ENCODE peak calls at places on chromosome 16, in five cellular contexts. Z, S, A, M and H are unnamed samples.

GRCh38 chr16:4900036-4900435 is 36.9 kb downstream of the PPL start:
- DNase-seq in Z (no peak), S (no peak), A (no peak), M (no peak), H (no peak)

GRCh38 chr16:56724191-56724590 is 5.7 kb upstream of the NUP93 start:
- DNase-seq in Z (no peak), S (no peak), A (no peak), M (no peak), H (no peak)

GRCh38 chr16:65070831-65071230 is 51.0 kb downstream of the CDH11 start:
- DNase-seq in Z (peak), S (peak), A (no peak), M (peak), H (no peak)

GRCh38 chr16:31505483-31505882 is 2.7 kb downstream of the RUSF1 start:
- DNase-seq in Z (no peak), S (no peak), A (no peak), M (no peak), H (no peak)

GRCh38 chr16:81266680-81267095 is 28.2 kb downstream of the BCO1 start:
- DNase-seq in Z (no peak), S (no peak), A (no peak), M (peak), H (no peak)

GRCh38 chr16:85296859-85297698 is 184.8 kb upstream of the CIBAR2 start:
- DNase-seq in Z (peak), S (peak), A (no peak), M (peak), H (peak)

GRCh38 chr16:87216148-87216823 is 100.9 kb downstream of the C16orf95 start:
- DNase-seq in Z (no peak), S (no peak), A (no peak), M (no peak), H (no peak)

GRCh38 chr16:2597560-2597902 is 59.7 kb downstream of the PDPK1 start:
- DNase-seq in Z (no peak), S (no peak), A (no peak), M (no peak), H (no peak)

GRCh38 chr16:70582280-70582978 is 58.8 kb downstream of the SF3B3 start:
- DNase-seq in Z (no peak), S (no peak), A (no peak), M (no peak), H (no peak)

GRCh38 chr16:89373355-89374110 is 116.8 kb downstream of the ANKRD11 start:
- DNase-seq in Z (no peak), S (no peak), A (no peak), M (no peak), H (no peak)

GRCh38 chr16:31215287-31216115 is 1.4 kb downstream of the PYDC1 start:
- DNase-seq in Z (no peak), S (peak), A (peak), M (peak), H (peak)

GRCh38 chr16:85360323-85361277 is 248.3 kb upstream of the CIBAR2 start:
- DNase-seq in Z (no peak), S (no peak), A (peak), M (peak), H (no peak)

GRCh38 chr16:16879567-16880251 is 500.8 kb downstream of the NPIPA7 start:
- DNase-seq in Z (no peak), S (no peak), A (no peak), M (no peak), H (no peak)

GRCh38 chr16:14486520-14487303 is 143.3 kb downstream of the PARN start:
- DNase-seq in Z (peak), S (peak), A (peak), M (peak), H (peak)

GRCh38 chr16:47847220-47847970 is 308.4 kb downstream of the ABCC12 start:
- DNase-seq in Z (no peak), S (no peak), A (no peak), M (peak), H (no peak)

GRCh38 chr16:86968866-86969265 is 348.3 kb downstream of the C16orf95 start:
- DNase-seq in Z (no peak), S (no peak), A (no peak), M (no peak), H (no peak)

GRCh38 chr16:87924937-87925670 is 11.2 kb downstream of the CA5A start:
- DNase-seq in Z (peak), S (no peak), A (peak), M (no peak), H (no peak)

GRCh38 chr16:497258-497657 is 30.3 kb upstream of the CAPN15 start:
- DNase-seq in Z (no peak), S (no peak), A (no peak), M (no peak), H (no peak)

GRCh38 chr16:31880322-31880979 is 6.8 kb downstream of the ZNF267 start:
- DNase-seq in Z (peak), S (no peak), A (no peak), M (peak), H (no peak)